ENCODE peak calls at places on chromosome 10, in four cellular contexts. D is HCT116; L is CD8-positive, alpha-beta T cell; W is endodermal cell. A is an unnamed sample. For H3K4me1, the result is how much of the 10 kb centered on the place peaks cover.

GRCh38 chr10:91201213-91201996 is 19.1 kb upstream of the PCGF5 start:
- DNase-seq in D (no peak), L (no peak), W (no peak), A (no peak)

GRCh38 chr10:124200011-124200410 is 106.6 kb upstream of the CHST15 start:
- DNase-seq in D (no peak), L (no peak), W (peak), A (no peak)

GRCh38 chr10:78852856-78853255 is 215.9 kb upstream of the ZMIZ1 start:
- DNase-seq in D (peak), L (no peak), W (peak), A (no peak)

GRCh38 chr10:23826399-23826798 is 382.5 kb upstream of the KIAA1217 start:
- DNase-seq in D (no peak), L (no peak), W (peak), A (peak)

GRCh38 chr10:5573968-5574641 is 49.3 kb downstream of the CALML3 start:
- DNase-seq in D (no peak), L (no peak), W (no peak), A (no peak)

GRCh38 chr10:61662794-61663259 is at the start of gene CABCOCO1:
- DNase-seq in D (peak), L (no peak), W (peak), A (peak)

GRCh38 chr10:134205-134742 is 981 bp upstream of the ZMYND11 start:
- DNase-seq in D (no peak), L (peak), W (peak), A (peak)

GRCh38 chr10:89165923-89166322 is 41.2 kb downstream of the CH25H start:
- DNase-seq in D (no peak), L (no peak), W (no peak), A (no peak)

GRCh38 chr10:95276367-95277200 is 14.2 kb downstream of the PDLIM1 start:
- DNase-seq in D (no peak), L (no peak), W (no peak), A (peak)

GRCh38 chr10:63236113-63236935 is 103.2 kb downstream of the NRBF2 start:
- DNase-seq in D (peak), L (no peak), W (no peak), A (no peak)

GRCh38 chr10:132135398-132135872 is 51.3 kb upstream of the DPYSL4 start:
- DNase-seq in D (no peak), L (no peak), W (peak), A (no peak)

GRCh38 chr10:26361351-26361750 is 76.8 kb upstream of the APBB1IP start:
- DNase-seq in D (no peak), L (no peak), W (no peak), A (no peak)

GRCh38 chr10:15300697-15301096 is 70.4 kb downstream of the FAM171A1 start:
- DNase-seq in D (no peak), L (no peak), W (no peak), A (peak)

GRCh38 chr10:36725581-36726520 is 399.5 kb upstream of the ANKRD30A start:
- DNase-seq in D (no peak), L (no peak), W (peak), A (peak)

GRCh38 chr10:74177140-74177677 is 26.2 kb downstream of the ADK start:
- DNase-seq in D (no peak), L (peak), W (peak), A (no peak)

GRCh38 chr10:132272061-132272766 is 35.5 kb downstream of the STK32C start:
- DNase-seq in D (no peak), L (no peak), W (no peak), A (no peak)

GRCh38 chr10:5951167-5951711 is 26.1 kb downstream of the IL15RA start:
- DNase-seq in D (no peak), L (no peak), W (peak), A (peak)

GRCh38 chr10:116522803-116523381 is 22.8 kb upstream of the PNLIP start:
- DNase-seq in D (no peak), L (no peak), W (no peak), A (no peak)

GRCh38 chr10:86360657-86361056 is 5.9 kb downstream of the GRID1 start:
- DNase-seq in D (no peak), L (no peak), W (no peak), A (no peak)

GRCh38 chr10:123742751-123743440 is 76.7 kb downstream of the GPR26 start:
- DNase-seq in D (no peak), L (no peak), W (no peak), A (no peak)

GRCh38 chr10:78335691-78336401 is 302.2 kb downstream of the RPS24 start:
- DNase-seq in D (no peak), L (no peak), W (peak), A (no peak)

GRCh38 chr10:22042557-22043326 is 39.2 kb upstream of the DNAJC1 start:
- DNase-seq in D (peak), L (no peak), W (peak), A (peak)
- H3K4me3 ChIP-seq in D (peak), L (no peak), W (no peak), A (no peak)

GRCh38 chr10:35400600-35401268 is 64.4 kb downstream of the CCNY start:
- DNase-seq in D (no peak), L (no peak), W (no peak), A (peak)

GRCh38 chr10:35399414-35400009 is 63.2 kb downstream of the CCNY start:
- DNase-seq in D (no peak), L (no peak), W (no peak), A (no peak)

GRCh38 chr10:35398355-35398754 is 62.0 kb downstream of the CCNY start:
- DNase-seq in D (no peak), L (no peak), W (no peak), A (no peak)

GRCh38 chr10:35397953-35398352 is 61.6 kb downstream of the CCNY start:
- DNase-seq in D (no peak), L (no peak), W (no peak), A (no peak)

DNA sequence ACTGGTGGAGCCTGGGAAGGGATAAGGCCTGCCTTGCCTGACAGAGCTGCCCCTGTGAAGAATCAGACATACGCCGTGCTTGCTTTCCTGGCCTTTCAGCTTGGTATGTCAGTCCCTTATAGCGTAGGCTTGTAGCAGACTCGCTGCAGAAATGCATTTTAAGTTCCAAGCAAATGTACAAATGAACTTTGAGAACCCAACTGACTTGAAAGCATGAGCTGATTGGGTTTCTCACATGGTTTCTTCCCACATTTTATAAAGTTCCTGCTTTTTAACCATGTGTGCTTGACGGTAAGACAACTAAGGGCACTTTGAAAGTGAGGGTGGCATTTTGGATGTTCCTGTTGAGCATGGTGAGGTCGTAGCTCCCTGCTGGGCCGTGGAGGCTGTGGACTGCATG is 62.6 kb downstream of the CCNY start:
- DNase-seq in D (no peak), L (no peak), W (no peak), A (peak)
- H3K4me1 ChIP-seq in D (under half), L (under half), W (under half), A (under half)

DNA sequence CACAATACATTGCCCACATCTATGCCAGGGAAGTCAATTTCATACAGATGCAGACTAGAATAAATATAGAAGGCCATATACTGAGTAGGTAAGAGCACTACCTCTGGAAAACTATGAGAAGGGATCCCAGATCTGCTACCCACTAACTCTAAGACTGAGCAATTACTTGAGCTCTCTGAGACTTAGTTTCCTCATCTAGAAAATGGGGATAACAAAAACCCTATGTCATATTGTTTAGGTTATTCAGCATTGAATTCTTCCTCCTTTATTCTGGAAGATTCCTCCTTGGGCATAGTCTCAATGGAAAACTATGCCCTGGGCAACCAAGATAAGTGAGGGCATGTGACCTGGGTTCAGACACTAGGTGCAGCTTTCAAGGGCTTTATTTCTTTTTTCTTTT is 4.0 kb upstream of the ARMH3 start:
- DNase-seq in D (no peak), L (no peak), W (no peak), A (no peak)
- TF ChIP-seq CTCF in D (no peak), L (no peak), W (no peak), A (no peak)

DNA sequence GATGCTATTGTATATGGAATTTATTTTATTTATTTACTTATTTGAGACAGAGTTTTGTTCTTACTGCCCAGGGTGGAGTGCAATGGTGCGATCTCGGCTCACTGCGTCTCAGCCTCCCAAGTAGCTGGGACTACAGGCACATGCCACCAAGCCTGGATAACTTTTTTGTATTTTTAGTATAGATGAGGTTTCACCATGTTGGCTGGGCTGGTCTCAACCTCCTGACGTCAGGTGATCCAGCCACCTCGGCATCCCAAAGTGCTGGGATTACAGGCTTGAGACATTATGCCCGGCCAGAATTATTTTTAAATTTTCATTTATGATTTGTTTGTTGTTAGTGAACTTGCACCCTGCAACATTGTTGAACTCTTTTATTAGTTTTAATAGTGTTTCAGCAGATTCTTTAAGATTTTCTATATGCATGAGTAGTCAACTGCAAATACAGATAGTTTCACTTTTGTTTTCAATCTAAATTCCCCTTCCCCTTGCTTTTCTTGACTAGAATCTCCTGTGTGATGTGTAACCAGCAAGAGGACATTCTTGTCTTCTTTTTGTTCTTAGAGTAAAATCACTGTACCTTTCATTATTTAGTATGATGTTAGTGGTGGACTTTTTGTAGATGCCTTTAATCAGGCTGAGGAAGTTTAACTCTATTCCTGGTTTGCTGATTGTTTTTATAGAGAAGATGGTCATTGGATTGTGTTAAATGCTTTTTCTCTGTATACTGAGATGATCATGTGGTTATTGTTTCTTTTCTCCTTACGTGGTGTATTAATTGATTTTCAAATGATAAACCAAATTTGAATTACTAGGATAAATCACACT is 27.8 kb downstream of the ZNF33A start:
- DNase-seq in D (no peak), L (no peak), W (no peak), A (no peak)
- H3K4me3 ChIP-seq in D (no peak), L (no peak), W (no peak), A (no peak)

GRCh38 chr10:50578949-50579348 is 44.8 kb downstream of the SGMS1 start:
- DNase-seq in D (no peak), L (no peak), W (no peak), A (no peak)

GRCh38 chr10:50579491-50580259 is 44.1 kb downstream of the SGMS1 start:
- DNase-seq in D (no peak), L (no peak), W (no peak), A (no peak)

GRCh38 chr10:50576995-50577394 is 46.8 kb downstream of the SGMS1 start:
- DNase-seq in D (no peak), L (no peak), W (no peak), A (no peak)

GRCh38 chr10:50576245-50576815 is 47.4 kb downstream of the SGMS1 start:
- DNase-seq in D (no peak), L (no peak), W (no peak), A (peak)

GRCh38 chr10:50577681-50578350 is 45.9 kb downstream of the SGMS1 start:
- DNase-seq in D (no peak), L (no peak), W (no peak), A (peak)
- H3K4me1 ChIP-seq in D (under half), L (under half), W (under half), A (under half)

GRCh38 chr10:84135836-84136235 is 3.5 kb upstream of the GHITM start:
- DNase-seq in D (no peak), L (no peak), W (no peak), A (no peak)

GRCh38 chr10:84140036-84140379 is 699 bp downstream of the GHITM start:
- DNase-seq in D (no peak), L (no peak), W (peak), A (peak)

GRCh38 chr10:84138478-84139125 is 707 bp upstream of the GHITM start:
- DNase-seq in D (no peak), L (peak), W (no peak), A (no peak)

GRCh38 chr10:84139126-84140035 is at the start of gene GHITM:
- DNase-seq in D (peak), L (peak), W (peak), A (peak)
- TF ChIP-seq CTCF in D (no peak), L (peak), W (peak), A (peak)